ENCODE peak calls at places on chromosomes 3 and 15, in seven cellular contexts. One of them, this sample, is unnamed.

GRCh38 chr15:40510201-40510600 is 39.4 kb downstream of the CHST14 start:
- DNase-seq in HS-27A: no peak
- DNase-seq in stimulated activated naive CD8-positive, alpha-beta T cell treated with anti-CD3 and anti-CD28 coated beads, Interleukin-15, Interleukin-2, amounts not matched to agents 100 U/mL and 50 U/mL, for 24 hours: no peak
- DNase-seq in HT1080: no peak
- DNase-seq in ELR: no peak
- DNase-seq in activated T-helper 2 cell treated with anti-CD3 and anti-CD28 coated beads, Interferon-gamma antibody, Interleukin-2, Interleukin-4, amounts not matched to agents 10 μg/mL and 5 μg/mL and 100 μg/mL, durations not matched to agents 14 hours and 24 hours and 36 hours: no peak
- DNase-seq in NCI-H1092: no peak
- DNase-seq in this sample: no peak

GRCh38 chr15:48433226-48433886 is 102.1 kb downstream of the DUT start:
- DNase-seq in ELR: peak
- DNase-seq in HT1080: peak
- DNase-seq in HS-27A: no peak
- DNase-seq in NCI-H1092: no peak
- DNase-seq in activated T-helper 2 cell treated with anti-CD3 and anti-CD28 coated beads, Interferon-gamma antibody, Interleukin-2, Interleukin-4, amounts not matched to agents 10 μg/mL and 5 μg/mL and 100 μg/mL, durations not matched to agents 14 hours and 24 hours and 36 hours: no peak
- DNase-seq in stimulated activated naive CD8-positive, alpha-beta T cell treated with anti-CD3 and anti-CD28 coated beads, Interleukin-15, Interleukin-2, amounts not matched to agents 100 U/mL and 50 U/mL, for 24 hours: peak
- DNase-seq in this sample: no peak

GRCh38 chr3:123818921-123819429 is 65.2 kb downstream of the MYLK start:
- DNase-seq in ELR: peak
- DNase-seq in stimulated activated naive CD8-positive, alpha-beta T cell treated with anti-CD3 and anti-CD28 coated beads, Interleukin-15, Interleukin-2, amounts not matched to agents 100 U/mL and 50 U/mL, for 24 hours: no peak
- DNase-seq in NCI-H1092: no peak
- DNase-seq in activated T-helper 2 cell treated with anti-CD3 and anti-CD28 coated beads, Interferon-gamma antibody, Interleukin-2, Interleukin-4, amounts not matched to agents 10 μg/mL and 5 μg/mL and 100 μg/mL, durations not matched to agents 14 hours and 24 hours and 36 hours: no peak
- DNase-seq in HT1080: peak
- DNase-seq in HS-27A: no peak
- DNase-seq in this sample: no peak

GRCh38 chr3:30426319-30426993 is 179.9 kb upstream of the TGFBR2 start:
- DNase-seq in ELR: no peak
- DNase-seq in NCI-H1092: no peak
- DNase-seq in HT1080: no peak
- DNase-seq in stimulated activated naive CD8-positive, alpha-beta T cell treated with anti-CD3 and anti-CD28 coated beads, Interleukin-15, Interleukin-2, amounts not matched to agents 100 U/mL and 50 U/mL, for 24 hours: no peak
- DNase-seq in activated T-helper 2 cell treated with anti-CD3 and anti-CD28 coated beads, Interferon-gamma antibody, Interleukin-2, Interleukin-4, amounts not matched to agents 10 μg/mL and 5 μg/mL and 100 μg/mL, durations not matched to agents 14 hours and 24 hours and 36 hours: no peak
- DNase-seq in HS-27A: no peak
- DNase-seq in this sample: peak

GRCh38 chr3:191399918-191400317 is 61.0 kb upstream of the PYDC2 start:
- DNase-seq in ELR: no peak
- DNase-seq in NCI-H1092: no peak
- DNase-seq in HS-27A: no peak
- DNase-seq in activated T-helper 2 cell treated with anti-CD3 and anti-CD28 coated beads, Interferon-gamma antibody, Interleukin-2, Interleukin-4, amounts not matched to agents 10 μg/mL and 5 μg/mL and 100 μg/mL, durations not matched to agents 14 hours and 24 hours and 36 hours: no peak
- DNase-seq in HT1080: no peak
- DNase-seq in stimulated activated naive CD8-positive, alpha-beta T cell treated with anti-CD3 and anti-CD28 coated beads, Interleukin-15, Interleukin-2, amounts not matched to agents 100 U/mL and 50 U/mL, for 24 hours: no peak
- DNase-seq in this sample: no peak

GRCh38 chr3:118548434-118548833 is 486.2 kb downstream of the IGSF11 start:
- DNase-seq in stimulated activated naive CD8-positive, alpha-beta T cell treated with anti-CD3 and anti-CD28 coated beads, Interleukin-15, Interleukin-2, amounts not matched to agents 100 U/mL and 50 U/mL, for 24 hours: no peak
- DNase-seq in HS-27A: peak
- DNase-seq in NCI-H1092: no peak
- DNase-seq in ELR: no peak
- DNase-seq in HT1080: peak
- DNase-seq in activated T-helper 2 cell treated with anti-CD3 and anti-CD28 coated beads, Interferon-gamma antibody, Interleukin-2, Interleukin-4, amounts not matched to agents 10 μg/mL and 5 μg/mL and 100 μg/mL, durations not matched to agents 14 hours and 24 hours and 36 hours: no peak
- DNase-seq in this sample: no peak

GRCh38 chr3:45440562-45440961 is 52.2 kb downstream of the LARS2 start:
- DNase-seq in HS-27A: no peak
- DNase-seq in HT1080: no peak
- DNase-seq in activated T-helper 2 cell treated with anti-CD3 and anti-CD28 coated beads, Interferon-gamma antibody, Interleukin-2, Interleukin-4, amounts not matched to agents 10 μg/mL and 5 μg/mL and 100 μg/mL, durations not matched to agents 14 hours and 24 hours and 36 hours: no peak
- DNase-seq in stimulated activated naive CD8-positive, alpha-beta T cell treated with anti-CD3 and anti-CD28 coated beads, Interleukin-15, Interleukin-2, amounts not matched to agents 100 U/mL and 50 U/mL, for 24 hours: no peak
- DNase-seq in NCI-H1092: no peak
- DNase-seq in ELR: no peak
- DNase-seq in this sample: no peak

GRCh38 chr15:45660231-45660979 is 25.6 kb downstream of the SQOR start:
- DNase-seq in stimulated activated naive CD8-positive, alpha-beta T cell treated with anti-CD3 and anti-CD28 coated beads, Interleukin-15, Interleukin-2, amounts not matched to agents 100 U/mL and 50 U/mL, for 24 hours: no peak
- DNase-seq in NCI-H1092: no peak
- DNase-seq in activated T-helper 2 cell treated with anti-CD3 and anti-CD28 coated beads, Interferon-gamma antibody, Interleukin-2, Interleukin-4, amounts not matched to agents 10 μg/mL and 5 μg/mL and 100 μg/mL, durations not matched to agents 14 hours and 24 hours and 36 hours: no peak
- DNase-seq in HS-27A: no peak
- DNase-seq in HT1080: no peak
- DNase-seq in ELR: no peak
- DNase-seq in this sample: no peak

GRCh38 chr3:50338989-50339388 is 1.6 kb downstream of the RASSF1 start:
- DNase-seq in ELR: no peak
- DNase-seq in HT1080: no peak
- DNase-seq in HS-27A: no peak
- DNase-seq in activated T-helper 2 cell treated with anti-CD3 and anti-CD28 coated beads, Interferon-gamma antibody, Interleukin-2, Interleukin-4, amounts not matched to agents 10 μg/mL and 5 μg/mL and 100 μg/mL, durations not matched to agents 14 hours and 24 hours and 36 hours: no peak
- DNase-seq in stimulated activated naive CD8-positive, alpha-beta T cell treated with anti-CD3 and anti-CD28 coated beads, Interleukin-15, Interleukin-2, amounts not matched to agents 100 U/mL and 50 U/mL, for 24 hours: no peak
- DNase-seq in NCI-H1092: no peak
- DNase-seq in this sample: no peak